ENCODE peak calls at places on chromosomes 16 and 17, in eight cellular contexts. K, V, D, M, F, X, A and C are unnamed samples.

GRCh38 chr17:9003355-9004131 is 17.8 kb upstream of the NTN1 start:
- DNase-seq in A (no peak), F (no peak), X (no peak), V (no peak), M (no peak), D (no peak), K (no peak), C (no peak)

GRCh38 chr16:65002265-65002664 is 119.6 kb downstream of the CDH11 start:
- DNase-seq in M (no peak), D (no peak), V (no peak), K (no peak), X (no peak), A (no peak), F (no peak), C (no peak)

GRCh38 chr16:86088816-86089215 is 189.9 kb downstream of the IRF8 start:
- DNase-seq in A (no peak), F (no peak), X (no peak), D (no peak), K (no peak), V (no peak), M (no peak), C (no peak)

GRCh38 chr17:37025847-37026533 is 77.2 kb downstream of the AATF start:
- DNase-seq in X (no peak), V (no peak), F (no peak), M (no peak), A (no peak), K (no peak), D (no peak), C (no peak)

GRCh38 chr17:8875416-8875815 is 7.9 kb upstream of the PIK3R6 start:
- DNase-seq in K (no peak), D (no peak), M (no peak), X (no peak), V (no peak), A (no peak), F (no peak), C (no peak)

GRCh38 chr16:68235882-68236803 is at the start of gene ESRP2:
- DNase-seq in X (no peak), F (peak), D (peak), A (peak), M (peak), K (no peak), V (peak), C (peak)

GRCh38 chr16:52953215-52953614 is 99.5 kb downstream of the CHD9NB start:
- DNase-seq in A (peak), D (no peak), M (no peak), X (peak), F (no peak), V (no peak), K (no peak), C (no peak)

GRCh38 chr17:28384281-28385036 is 13.0 kb downstream of the SARM1 start:
- DNase-seq in A (peak), D (peak), X (no peak), M (peak), K (peak), V (no peak), F (peak), C (peak)

GRCh38 chr17:43945074-43945824 is 3.0 kb upstream of the PPY start:
- DNase-seq in V (no peak), A (no peak), M (no peak), X (no peak), K (no peak), F (no peak), D (no peak), C (no peak)

GRCh38 chr17:51238253-51238887 is 21.5 kb downstream of the MBTD1 start:
- DNase-seq in V (no peak), F (no peak), K (no peak), M (no peak), D (no peak), A (no peak), X (no peak), C (no peak)

GRCh38 chr17:17395246-17395802 is 81.5 kb upstream of the MED9 start:
- DNase-seq in F (no peak), X (no peak), A (no peak), D (no peak), V (no peak), K (no peak), M (no peak), C (no peak)

GRCh38 chr17:64707077-64707591 is 45.0 kb upstream of the SMURF2 start:
- DNase-seq in X (no peak), V (peak), A (peak), F (peak), K (no peak), M (peak), D (peak), C (peak)

GRCh38 chr16:88839745-88840588 is 16.8 kb downstream of the GALNS start:
- DNase-seq in M (no peak), K (no peak), V (no peak), X (no peak), A (no peak), F (no peak), D (no peak), C (no peak)

GRCh38 chr16:56312028-56312300 is 113.4 kb downstream of the AMFR start:
- DNase-seq in V (no peak), F (no peak), A (no peak), K (no peak), M (peak), D (no peak), X (no peak), C (no peak)

GRCh38 chr16:85210423-85211169 is 98.3 kb upstream of the CIBAR2 start:
- DNase-seq in M (peak), X (no peak), D (no peak), K (no peak), F (no peak), V (peak), A (no peak), C (no peak)

GRCh38 chr17:19237389-19238166 is 412 bp downstream of the EPN2 start:
- DNase-seq in F (peak), K (peak), D (peak), M (peak), A (peak), V (peak), X (no peak), C (peak)

GRCh38 chr16:4323845-4324478 is 8.1 kb downstream of the GLIS2 start:
- DNase-seq in V (no peak), K (no peak), A (no peak), F (peak), D (no peak), X (no peak), M (peak), C (peak)

GRCh38 chr17:48498168-48498840 is 32.5 kb downstream of the HOXB1 start:
- DNase-seq in K (no peak), A (no peak), M (no peak), F (no peak), V (no peak), X (no peak), D (no peak), C (peak)

GRCh38 chr17:76506408-76507328 is 5.4 kb upstream of the RHBDF2 start:
- DNase-seq in V (peak), A (peak), M (peak), K (peak), X (peak), D (peak), F (peak), C (peak)

GRCh38 chr16:6124136-6124535 is 1026.5 kb upstream of the EEF2KMT start:
- DNase-seq in A (no peak), D (no peak), F (no peak), M (no peak), X (no peak), V (no peak), K (no peak), C (no peak)

GRCh38 chr16:85329059-85329812 is 217.0 kb upstream of the CIBAR2 start:
- DNase-seq in X (no peak), M (no peak), K (no peak), V (peak), A (peak), F (no peak), D (no peak), C (no peak)

GRCh38 chr17:76527430-76528111 is 9.9 kb downstream of the CYGB start:
- DNase-seq in K (peak), X (no peak), F (peak), D (peak), M (peak), V (no peak), A (peak), C (peak)

GRCh38 chr16:71781741-71782140 is 26.9 kb downstream of the AP1G1 start:
- DNase-seq in F (no peak), M (no peak), X (no peak), A (no peak), V (peak), D (no peak), K (no peak), C (no peak)

GRCh38 chr16:75758215-75758614 is 31.9 kb upstream of the CPHXL start:
- DNase-seq in X (no peak), K (no peak), A (no peak), D (no peak), V (no peak), M (no peak), F (no peak), C (no peak)

DNA sequence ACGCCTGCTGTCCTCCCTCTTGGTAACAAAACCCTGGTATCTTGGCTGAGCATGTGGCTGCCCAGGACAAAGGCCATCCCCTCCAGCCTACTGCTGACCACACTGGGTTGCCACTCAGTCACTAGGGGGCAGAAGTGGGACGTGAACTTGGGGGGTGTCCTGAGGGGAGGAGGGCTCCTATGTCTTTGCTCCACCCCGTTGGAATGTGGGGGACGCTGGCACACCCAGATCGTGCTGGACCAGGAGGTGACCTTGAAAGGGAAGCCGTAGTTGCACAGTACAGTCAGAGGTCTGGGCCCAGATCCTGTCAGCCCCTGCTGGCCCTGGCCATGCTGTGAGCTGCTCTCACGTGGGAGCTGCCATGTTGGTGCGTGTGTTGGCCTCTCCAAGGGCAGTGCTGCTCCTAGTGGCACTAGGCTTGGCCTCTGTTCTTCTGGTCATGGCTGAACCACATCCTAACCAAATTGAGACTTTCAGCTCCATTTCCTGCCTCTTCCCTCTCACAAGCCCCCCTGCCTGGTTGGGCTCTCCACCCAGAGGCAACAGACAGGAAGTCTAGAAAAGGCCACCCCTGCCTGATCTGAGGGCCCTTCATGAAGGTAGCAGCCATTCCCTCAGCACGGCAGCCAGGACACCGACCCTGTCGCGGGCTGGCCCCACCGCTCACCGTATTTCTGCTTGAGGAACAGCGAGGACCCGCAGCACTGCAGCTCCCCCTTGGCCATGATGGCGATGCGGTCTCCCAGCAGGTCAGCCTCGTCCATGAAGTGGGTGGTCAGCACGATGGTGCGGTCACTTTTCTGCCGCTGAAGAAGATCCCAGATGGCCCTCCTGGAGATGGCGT is 29.0 kb upstream of the RNPS1 start:
- DNase-seq in D (no peak), M (peak), X (no peak), V (no peak), A (peak), K (no peak), F (peak), C (peak)
- TF ChIP-seq CTCF in D (no peak), M (peak), X (peak), V (no peak), A (no peak), K (no peak), F (peak), C (peak)

GRCh38 chr17:4594406-4595349 is 10.3 kb downstream of the SMTNL2 start:
- DNase-seq in F (no peak), V (no peak), M (peak), D (no peak), X (no peak), K (no peak), A (peak), C (peak)
- TF ChIP-seq CTCF in F (peak), V (no peak), M (peak), D (no peak), X (peak), K (peak), A (peak), C (no peak)

GRCh38 chr17:67993153-67993997 is 2.9 kb downstream of the C17orf58 start:
- DNase-seq in M (peak), A (peak), F (peak), X (peak), D (peak), V (peak), K (peak), C (peak)
- TF ChIP-seq CTCF in M (no peak), A (no peak), F (no peak), X (peak), D (no peak), V (no peak), K (no peak), C (no peak)

GRCh38 chr16:62408760-62409159 is 372.5 kb upstream of the CDH8 start:
- DNase-seq in A (no peak), D (no peak), K (no peak), X (no peak), M (peak), F (no peak), V (no peak), C (no peak)
- TF ChIP-seq CTCF in A (no peak), D (no peak), K (no peak), X (no peak), M (no peak), F (no peak), V (no peak), C (no peak)

DNA sequence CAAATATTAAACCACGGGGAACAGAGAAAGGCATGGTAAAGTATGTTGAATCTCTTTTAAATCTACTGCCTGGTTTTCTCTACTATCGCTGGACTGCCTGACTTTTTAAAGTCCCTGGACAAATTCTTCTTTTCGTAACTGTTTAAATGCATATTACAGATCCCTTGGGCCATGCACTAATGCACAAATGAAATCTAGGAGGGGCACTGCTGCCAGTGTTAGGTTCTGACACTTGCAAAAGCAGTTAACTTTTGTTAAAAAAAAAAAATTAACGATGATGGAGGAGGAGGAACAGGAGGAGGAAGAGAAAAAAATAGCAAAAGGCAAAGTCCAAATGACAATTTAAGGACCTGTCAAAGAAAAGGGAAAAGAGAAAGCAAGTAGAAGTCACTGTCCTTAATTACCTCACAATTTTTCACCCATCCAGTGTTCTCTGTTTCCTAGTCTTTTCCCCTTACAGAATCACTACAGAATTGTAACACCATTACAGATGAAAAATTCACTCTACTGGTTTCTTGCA is 97.8 kb upstream of the CORO6 start:
- DNase-seq in D (no peak), F (no peak), M (no peak), V (no peak), K (no peak), X (no peak), A (no peak), C (no peak)
- TF ChIP-seq CTCF in D (no peak), F (no peak), M (no peak), V (no peak), K (no peak), X (no peak), A (no peak), C (no peak)

DNA sequence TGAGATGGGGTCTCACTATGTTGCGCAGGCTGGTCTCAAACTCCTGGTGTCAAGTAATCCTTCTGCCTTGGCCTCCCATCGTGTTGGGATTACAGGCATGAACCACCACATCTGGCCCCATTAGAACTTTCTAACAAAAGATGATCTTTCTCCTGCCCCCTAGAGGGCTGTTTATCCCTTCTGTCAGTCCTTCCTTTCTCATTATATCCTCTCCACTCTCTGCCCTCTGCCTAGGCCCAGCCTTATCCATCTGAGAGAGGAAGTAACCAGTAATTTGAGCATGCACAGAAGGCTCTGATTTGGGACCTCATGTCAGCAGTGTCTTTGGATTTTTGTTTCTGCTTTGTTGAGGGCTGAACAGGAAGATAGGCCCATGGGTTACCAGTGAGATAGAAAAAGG is 4.4 kb upstream of the DHX40 start:
- DNase-seq in X (no peak), V (no peak), A (no peak), D (no peak), K (no peak), M (no peak), F (no peak), C (peak)
- TF ChIP-seq CTCF in X (no peak), V (no peak), A (no peak), D (no peak), K (peak), M (peak), F (peak), C (no peak)

GRCh38 chr17:78674595-78675315 is 97.6 kb upstream of the DNAH17 start:
- DNase-seq in K (no peak), F (no peak), A (no peak), X (peak), M (no peak), D (no peak), V (no peak), C (no peak)
- TF ChIP-seq CTCF in K (no peak), F (no peak), A (no peak), X (no peak), M (no peak), D (no peak), V (no peak), C (no peak)